ENCODE peak calls at places on chromosomes 11 and 22, in six cellular contexts. C is astrocyte, I is tibial artery, O is fibroblast of the aortic adventitia, Q is fibroblast of pulmonary artery, X is kidney. L is an unnamed sample.

GRCh38 chr22:27851974-27852713 is 50.6 kb upstream of the MN1 start:
- DNase-seq in C (no peak), I (no peak), O (no peak), Q (peak), X (no peak), L (no peak)

GRCh38 chr11:82003024-82003423 is 730.6 kb downstream of the FAM181B start:
- DNase-seq in C (no peak), I (no peak), O (no peak), Q (no peak), X (no peak), L (no peak)

GRCh38 chr11:2538951-2539735 is 94.3 kb downstream of the KCNQ1 start:
- DNase-seq in C (no peak), I (no peak), O (no peak), Q (no peak), X (peak), L (no peak)

GRCh38 chr22:36331306-36331911 is 56.4 kb downstream of the MYH9 start:
- DNase-seq in C (peak), I (peak), O (peak), Q (peak), X (peak), L (peak)

GRCh38 chr11:123454060-123454651 is 24.1 kb downstream of the GRAMD1B start:
- DNase-seq in C (peak), I (no peak), O (peak), Q (peak), X (no peak), L (peak)

GRCh38 chr11:100830978-100831732 is 144.1 kb downstream of the ARHGAP42 start:
- DNase-seq in C (peak), I (peak), O (peak), Q (peak), X (no peak), L (peak)

GRCh38 chr11:60307507-60308195 is 19.4 kb upstream of the MS4A6E start:
- DNase-seq in C (no peak), I (no peak), O (no peak), Q (no peak), X (no peak), L (no peak)

GRCh38 chr11:83195176-83195531 is 1.6 kb downstream of the ANKRD42 start:
- DNase-seq in C (no peak), I (no peak), O (no peak), Q (peak), X (no peak), L (peak)

GRCh38 chr22:30235687-30236170 is 10.8 kb downstream of the LIF start:
- DNase-seq in C (peak), I (no peak), O (peak), Q (peak), X (peak), L (peak)

GRCh38 chr11:28318861-28319260 is 210.7 kb downstream of the METTL15 start:
- DNase-seq in C (no peak), I (no peak), O (peak), Q (no peak), X (no peak), L (no peak)

GRCh38 chr11:120645639-120646038 is 134.1 kb downstream of the GRIK4 start:
- DNase-seq in C (no peak), I (no peak), O (no peak), Q (no peak), X (no peak), L (no peak)

GRCh38 chr11:22169833-22170232 is 23.1 kb upstream of the ANO5 start:
- DNase-seq in C (no peak), I (no peak), O (no peak), Q (peak), X (no peak), L (no peak)

GRCh38 chr11:57903011-57903410 is 120.7 kb upstream of the OR9Q1 start:
- DNase-seq in C (no peak), I (no peak), O (no peak), Q (no peak), X (no peak), L (no peak)

GRCh38 chr11:117127164-117127563 is 16.9 kb upstream of the PAFAH1B2 start:
- DNase-seq in C (no peak), I (no peak), O (no peak), Q (no peak), X (no peak), L (no peak)

GRCh38 chr11:19089421-19089820 is 27.5 kb upstream of the ZDHHC13 start:
- DNase-seq in C (no peak), I (no peak), O (no peak), Q (no peak), X (no peak), L (no peak)

GRCh38 chr22:22692707-22693530 is 48.5 kb downstream of the GGTLC2 start:
- DNase-seq in C (peak), I (no peak), O (peak), Q (peak), X (peak), L (peak)

GRCh38 chr22:32801436-32802290 is at the start of gene TIMP3:
- DNase-seq in C (peak), I (peak), O (peak), Q (peak), X (peak), L (peak)
- H3K4me3 ChIP-seq in C (peak), I (peak), O (peak), Q (peak), X (peak), L (peak)

GRCh38 chr22:44197271-44197670 is 16.5 kb downstream of the PARVG start:
- DNase-seq in C (no peak), I (no peak), O (no peak), Q (no peak), X (no peak), L (no peak)
- TF ChIP-seq CTCF in C (no peak), I (no peak), O (no peak), Q (no peak), X (no peak), L (no peak)

GRCh38 chr11:74951241-74951640 is 2.2 kb downstream of the SPCS2 start:
- DNase-seq in C (no peak), I (no peak), O (no peak), Q (no peak), X (no peak), L (no peak)
- H3K4me3 ChIP-seq in C (peak), I (no peak), O (no peak), Q (no peak), X (no peak), L (no peak)

GRCh38 chr11:96339704-96340554 is 3.1 kb downstream of the MAML2 start:
- DNase-seq in C (peak), I (no peak), O (peak), Q (peak), X (no peak), L (peak)

GRCh38 chr11:96342131-96342970 is 644 bp downstream of the MAML2 start:
- DNase-seq in C (peak), I (no peak), O (no peak), Q (no peak), X (no peak), L (peak)

GRCh38 chr11:96340555-96340885 is 2.5 kb downstream of the MAML2 start:
- DNase-seq in C (no peak), I (no peak), O (peak), Q (peak), X (no peak), L (peak)

GRCh38 chr11:96342971-96343711 is at the start of gene MAML2:
- DNase-seq in C (peak), I (peak), O (peak), Q (peak), X (peak), L (peak)

DNA sequence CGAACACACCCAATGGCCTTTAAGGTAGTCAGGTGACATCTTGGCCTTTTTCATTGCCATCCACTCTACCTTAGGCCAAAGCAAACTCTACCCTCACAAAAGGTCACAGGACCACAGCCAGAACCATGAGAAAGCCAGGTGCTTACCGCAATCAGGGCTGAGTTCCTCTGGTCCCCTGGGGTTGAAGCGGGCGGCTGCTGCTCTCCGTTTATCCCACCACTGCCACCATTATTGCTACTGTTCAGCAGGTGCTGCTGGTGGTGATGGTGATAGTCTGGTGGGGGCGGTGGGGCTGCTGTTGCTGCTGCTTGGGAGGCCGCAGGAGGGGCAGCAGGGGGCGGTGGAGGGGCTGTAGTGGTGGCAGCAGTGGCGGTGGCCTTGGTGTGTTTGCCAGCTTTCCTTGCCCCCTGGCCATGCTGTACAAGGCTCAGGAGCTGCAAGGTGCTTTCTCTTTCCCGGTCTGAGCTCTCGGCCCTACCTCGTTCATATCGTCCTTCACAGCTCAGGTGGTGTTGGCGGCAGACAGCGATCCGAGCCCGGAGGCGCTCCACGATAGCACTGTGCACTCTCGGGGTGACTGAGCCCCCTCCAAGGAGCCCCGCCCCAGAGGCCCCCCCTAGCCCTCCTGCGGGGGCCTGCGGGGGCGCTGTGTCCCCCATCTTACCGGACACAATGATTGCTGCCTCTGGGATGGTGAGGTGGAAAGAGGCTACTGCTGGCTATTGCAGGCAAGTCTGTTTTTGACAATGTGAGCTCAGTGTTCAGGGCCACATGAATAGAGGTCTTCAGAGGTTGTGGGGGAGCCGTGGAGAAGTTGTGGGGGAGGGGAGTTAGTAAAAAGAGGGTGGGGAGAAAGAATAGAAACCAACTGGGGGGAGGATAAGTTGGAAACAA is 1.5 kb downstream of the MAML2 start:
- DNase-seq in C (no peak), I (peak), O (peak), Q (peak), X (peak), L (peak)
- TF ChIP-seq CTCF in C (peak), I (peak), O (peak), Q (peak), X (peak), L (peak)

GRCh38 chr11:77309401-77310085 is 8.1 kb upstream of the GDPD4 start:
- DNase-seq in C (no peak), I (no peak), O (no peak), Q (no peak), X (no peak), L (no peak)
- H3K4me3 ChIP-seq in C (no peak), I (no peak), O (no peak), Q (no peak), X (no peak), L (no peak)

GRCh38 chr11:34651551-34651950 is 30.7 kb downstream of the EHF start:
- DNase-seq in C (no peak), I (no peak), O (no peak), Q (peak), X (no peak), L (no peak)
- TF ChIP-seq CTCF in C (no peak), I (no peak), O (no peak), Q (no peak), X (no peak), L (no peak)

DNA sequence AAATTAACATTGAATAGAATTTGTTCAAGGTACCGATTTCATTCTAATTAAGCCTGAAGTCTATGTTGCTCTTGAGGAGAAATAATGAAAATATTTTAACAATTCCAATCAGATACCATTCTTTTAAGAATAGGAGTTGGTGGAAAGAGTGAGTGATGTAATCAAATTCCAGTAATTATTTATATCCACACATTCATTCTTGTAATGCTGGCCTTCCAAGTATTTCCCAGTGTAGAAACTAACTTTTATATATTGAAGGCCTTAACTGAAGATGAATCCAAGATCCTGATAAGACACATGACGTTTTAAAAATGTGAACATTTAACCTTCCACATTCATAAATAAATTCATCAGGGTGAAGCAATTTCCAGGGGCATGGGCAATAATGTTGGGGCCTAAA is 36.6 kb upstream of the PAX6 start:
- DNase-seq in C (peak), I (no peak), O (no peak), Q (no peak), X (no peak), L (peak)
- H3K4me3 ChIP-seq in C (no peak), I (no peak), O (no peak), Q (no peak), X (no peak), L (no peak)

GRCh38 chr11:12251651-12252560 is 125.5 kb upstream of the PARVA start:
- DNase-seq in C (no peak), I (no peak), O (no peak), Q (no peak), X (no peak), L (no peak)
- TF ChIP-seq CTCF in C (no peak), I (no peak), O (no peak), Q (no peak), X (no peak), L (no peak)

DNA sequence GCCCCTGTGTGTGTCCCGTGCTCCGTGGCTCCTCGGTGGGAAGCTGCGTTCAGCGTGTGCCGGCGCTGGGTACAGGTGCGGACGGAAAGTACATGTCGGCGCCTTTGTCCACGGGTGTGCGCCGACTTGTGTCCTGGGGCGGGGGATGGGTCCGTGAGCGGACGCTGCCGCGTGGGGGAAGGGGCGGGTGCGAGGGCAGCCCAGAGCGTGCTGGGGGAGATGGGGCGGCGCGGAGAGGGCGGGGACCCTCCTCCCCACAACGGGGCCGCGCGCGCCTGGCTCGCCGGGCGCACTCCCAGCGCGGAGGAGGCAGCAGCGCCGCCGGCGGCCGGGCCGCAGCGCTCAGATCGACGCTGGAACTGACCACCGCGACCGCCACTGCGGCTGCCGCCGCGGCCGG is 33.6 kb upstream of the RELT start:
- DNase-seq in C (no peak), I (no peak), O (no peak), Q (no peak), X (no peak), L (no peak)
- H3K4me3 ChIP-seq in C (no peak), I (peak), O (no peak), Q (no peak), X (peak), L (no peak)